ENCODE peak calls at places on chromosomes 11 and 22, in five cellular contexts. U, V, M, E and J are unnamed samples.
A peak's percentile ranks its signal among the peaks of the same experiment; 100 is the strongest.

GRCh38 chr22:48968201-48968959 is 859.3 kb downstream of the BRD1 start:
- DNase-seq in E (no peak), M (no peak), U (peak; percentile 28), V (no peak), J (peak; percentile 72)

GRCh38 chr11:92267968-92268367 is 43.4 kb downstream of the FAT3 start:
- DNase-seq in M (no peak), U (no peak), E (no peak), V (no peak), J (peak; percentile 70)

GRCh38 chr11:75499423-75500305 is 26.1 kb downstream of the GDPD5 start:
- DNase-seq in M (no peak), E (peak; percentile 86), U (no peak), V (no peak), J (peak; percentile 72)

GRCh38 chr11:67071420-67072284 is 15.0 kb downstream of the RHOD start:
- DNase-seq in V (peak; percentile 16), E (no peak), M (peak; percentile 40), U (peak; percentile 39), J (peak; percentile 89)

GRCh38 chr22:35103756-35104155 is 37.8 kb downstream of the ISX start:
- DNase-seq in M (no peak), U (no peak), E (no peak), V (no peak), J (no peak)

GRCh38 chr11:16252373-16252772 is 104.0 kb downstream of the SOX6 start:
- DNase-seq in U (no peak), V (no peak), M (no peak), E (no peak), J (peak; percentile 41)

GRCh38 chr11:66007201-66007634 is 4.6 kb upstream of the CST6 start:
- DNase-seq in M (no peak), V (no peak), E (no peak), U (no peak), J (peak; percentile 79)

GRCh38 chr11:67409781-67410368 is 5.6 kb upstream of the CARNS1 start:
- DNase-seq in E (no peak), U (no peak), V (no peak), M (no peak), J (peak; percentile 71)

GRCh38 chr11:133794205-133794604 is 51.1 kb downstream of the SPATA19 start:
- DNase-seq in E (no peak), M (no peak), U (no peak), V (no peak), J (no peak)